ENCODE peak calls at places on chromosomes 11 and 22, in seven cellular contexts. V, F, O, K, W, J and U are unnamed samples.

GRCh38 chr11:3166268-3167142 is 1.4 kb upstream of the OSBPL5 start:
- DNase-seq in O (no peak), J (peak), F (no peak), W (no peak), K (no peak), V (peak), U (no peak)

GRCh38 chr11:112962854-112963367 is 1.7 kb downstream of the NCAM1 start:
- DNase-seq in F (no peak), J (peak), K (peak), V (peak), W (peak), O (no peak), U (no peak)

GRCh38 chr11:69711824-69712801 is 8.3 kb upstream of the FGF19 start:
- DNase-seq in K (no peak), F (no peak), W (no peak), V (no peak), O (no peak), J (peak), U (no peak)

GRCh38 chr11:75308116-75308515 is 43.3 kb downstream of the ARRB1 start:
- DNase-seq in O (no peak), F (no peak), V (no peak), W (peak), K (no peak), J (no peak), U (no peak)

GRCh38 chr22:49976439-49977175 is 16.0 kb downstream of the PIM3 start:
- DNase-seq in F (no peak), O (peak), J (no peak), V (peak), K (no peak), W (peak), U (no peak)

GRCh38 chr11:112163875-112164521 is at the start of gene IL18:
- DNase-seq in O (no peak), V (peak), F (no peak), W (peak), J (peak), K (peak), U (peak)

GRCh38 chr11:32071811-32072210 is 19.1 kb upstream of the RCN1 start:
- DNase-seq in W (no peak), K (no peak), O (no peak), V (no peak), F (peak), J (no peak), U (peak)

GRCh38 chr11:131884461-131885073 is 514.2 kb downstream of the NTM start:
- DNase-seq in W (no peak), V (no peak), F (no peak), O (no peak), J (no peak), K (no peak), U (peak)

GRCh38 chr11:108019870-108020540 is 11.3 kb downstream of the CUL5 start:
- DNase-seq in W (no peak), V (no peak), O (no peak), F (peak), J (no peak), K (no peak), U (peak)

GRCh38 chr22:42934338-42934737 is 77.3 kb upstream of the ARFGAP3 start:
- DNase-seq in V (peak), W (no peak), F (no peak), J (peak), K (no peak), O (peak), U (no peak)

GRCh38 chr22:42932857-42933782 is 76.0 kb upstream of the ARFGAP3 start:
- DNase-seq in V (peak), O (peak), J (peak), K (no peak), F (peak), W (no peak), U (no peak)

GRCh38 chr22:42931421-42932196 is 74.5 kb upstream of the ARFGAP3 start:
- DNase-seq in F (peak), V (peak), K (no peak), W (no peak), J (no peak), O (peak), U (peak)

GRCh38 chr22:42932197-42932519 is 75.1 kb upstream of the ARFGAP3 start:
- DNase-seq in V (no peak), J (peak), F (no peak), W (no peak), K (no peak), O (no peak), U (no peak)

GRCh38 chr22:42933783-42934144 is 76.7 kb upstream of the ARFGAP3 start:
- DNase-seq in K (no peak), W (no peak), F (peak), V (no peak), J (no peak), O (no peak), U (peak)
- H3K4me3 ChIP-seq in K (peak), W (no peak), F (no peak), V (no peak), J (no peak), O (peak), U (no peak)

DNA sequence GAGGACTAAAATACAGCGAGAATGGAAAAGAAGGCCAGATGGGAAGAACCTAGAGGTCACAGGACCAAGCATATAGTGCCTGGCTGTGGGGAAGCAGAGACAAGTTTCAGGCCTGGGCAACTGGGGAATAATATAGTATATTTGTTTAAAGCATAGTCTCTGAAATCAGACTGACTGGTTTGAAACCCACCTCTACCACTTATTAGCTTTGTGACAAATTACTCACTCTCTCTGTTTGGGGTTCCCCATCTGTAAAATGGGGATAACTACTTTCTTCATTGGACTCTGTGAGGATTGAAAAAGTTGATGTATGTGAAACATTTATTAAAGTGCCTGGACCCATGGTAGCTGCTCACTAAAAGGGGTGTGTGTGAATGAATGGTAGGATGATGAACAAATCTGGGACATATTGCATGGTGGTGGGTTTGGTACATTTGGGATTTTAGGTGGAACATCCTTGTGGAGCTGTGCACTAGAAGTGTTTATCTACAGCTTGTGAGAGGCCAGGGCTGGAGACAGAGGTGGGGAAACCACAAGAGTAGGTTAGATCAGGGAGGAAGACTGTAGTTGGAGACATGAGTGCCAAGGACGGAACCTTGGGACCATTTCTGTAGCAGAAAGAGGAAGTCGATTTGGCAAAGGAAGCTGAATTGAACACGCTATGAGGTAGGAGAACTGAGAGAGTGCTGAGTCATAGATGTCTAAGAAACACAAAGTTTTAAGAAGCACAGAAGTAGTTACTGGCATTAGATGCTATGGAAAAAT is 52.6 kb downstream of the SWAP70 start:
- DNase-seq in V (no peak), O (peak), K (no peak), F (peak), J (no peak), W (no peak), U (peak)
- TF ChIP-seq CTCF in V (no peak), O (no peak), K (no peak), F (no peak), J (no peak), W (no peak), U (no peak)

DNA sequence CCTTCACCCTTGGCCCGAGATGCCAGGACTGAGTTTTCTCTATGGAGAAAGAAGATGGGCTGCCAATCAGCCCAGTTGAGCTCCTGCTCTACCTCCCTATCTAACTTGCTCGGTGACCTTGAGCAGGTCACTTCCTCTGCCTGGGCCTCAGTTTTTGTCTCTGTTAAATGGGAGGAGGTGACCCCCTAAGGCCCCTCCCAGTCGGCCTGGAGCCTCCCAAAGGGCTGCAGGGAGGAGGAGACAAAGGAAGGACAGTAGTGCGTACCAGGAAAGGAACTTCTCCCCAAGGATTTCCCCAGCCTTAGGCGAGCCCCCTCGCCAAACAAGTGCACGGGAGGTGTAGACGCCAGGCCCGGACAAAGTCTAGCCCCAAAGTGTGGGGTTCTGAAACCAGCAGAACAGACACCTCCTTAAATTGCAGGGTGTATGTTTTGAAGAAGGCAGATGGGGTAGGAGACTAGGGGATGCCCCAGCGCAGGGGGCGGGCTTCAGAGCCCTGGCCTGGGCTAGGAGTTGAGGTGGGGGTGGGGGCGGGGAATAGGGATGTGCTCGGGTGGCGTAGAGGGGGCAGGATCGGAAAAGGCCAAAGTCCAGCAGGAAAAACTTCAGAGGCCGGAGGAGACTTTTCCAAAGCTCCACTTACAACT is 1.0 kb downstream of the CBX7 start:
- DNase-seq in F (no peak), V (peak), J (peak), W (no peak), O (no peak), K (peak), U (no peak)
- H3K4me3 ChIP-seq in F (peak), V (peak), J (peak), W (peak), O (peak), K (peak), U (peak)

GRCh38 chr11:85801527-85801926 is 9.4 kb downstream of the SYTL2 start:
- DNase-seq in K (no peak), J (no peak), W (no peak), V (no peak), F (no peak), O (no peak), U (no peak)
- TF ChIP-seq CTCF in K (no peak), J (no peak), W (no peak), V (no peak), F (no peak), O (no peak), U (no peak)